ENCODE peak calls at places on chromosomes 7 and 10, in five cellular contexts. V is A549, P is GM12878, A is HepG2, T is K562. R is an unnamed sample.

GRCh38 chr10:68406111-68406814 is 814 bp downstream of the RUFY2 start:
- DNase-seq in V (peak), P (no peak), A (peak), T (no peak), R (no peak)

GRCh38 chr10:35546824-35547225 is 58.3 kb upstream of the GJD4 start:
- DNase-seq in V (peak), P (no peak), A (peak), T (no peak), R (no peak)

GRCh38 chr10:11104772-11105675 is 87.4 kb downstream of the CELF2 start:
- DNase-seq in V (no peak), P (no peak), A (no peak), T (no peak), R (no peak)

GRCh38 chr7:129515381-129515780 is 13.1 kb downstream of the SMKR1 start:
- DNase-seq in V (no peak), P (no peak), A (no peak), T (no peak), R (no peak)

GRCh38 chr10:102643346-102644065 is 773 bp upstream of the TRIM8 start:
- DNase-seq in V (peak), P (no peak), A (peak), T (peak), R (peak)

GRCh38 chr10:43226441-43226840 is 40.4 kb downstream of the RASGEF1A start:
- DNase-seq in V (no peak), P (no peak), A (no peak), T (no peak), R (no peak)

GRCh38 chr7:115292381-115292780 is 370.5 kb downstream of the MDFIC start:
- DNase-seq in V (no peak), P (no peak), A (no peak), T (no peak), R (no peak)

GRCh38 chr7:28096713-28097112 is 83.9 kb downstream of the JAZF1 start:
- DNase-seq in V (peak), P (peak), A (peak), T (peak), R (no peak)

GRCh38 chr7:8221124-8221523 is 40.8 kb downstream of the ICA1 start:
- DNase-seq in V (no peak), P (no peak), A (no peak), T (no peak), R (no peak)

GRCh38 chr7:140358771-140359095 is 39.6 kb downstream of the SLC37A3 start:
- DNase-seq in V (no peak), P (no peak), A (no peak), T (no peak), R (no peak)

GRCh38 chr10:994836-995558 is 6.8 kb downstream of the GTPBP4 start:
- DNase-seq in V (no peak), P (no peak), A (no peak), T (no peak), R (no peak)

GRCh38 chr10:86693721-86694369 is 25.5 kb downstream of the LDB3 start:
- DNase-seq in V (peak), P (no peak), A (peak), T (peak), R (peak)
- TF ChIP-seq KDM1A in V (no peak), P (no peak), A (no peak), T (no peak), R (no peak)

GRCh38 chr7:44845476-44845875 is 2.4 kb downstream of the H2AZ2 start:
- DNase-seq in V (no peak), P (no peak), A (no peak), T (no peak), R (no peak)

GRCh38 chr7:44849277-44850210 is 1.7 kb upstream of the H2AZ2 start:
- DNase-seq in V (no peak), P (no peak), A (no peak), T (no peak), R (no peak)

GRCh38 chr7:44847920-44848634 is at the start of gene H2AZ2:
- DNase-seq in V (peak), P (peak), A (peak), T (peak), R (peak)

GRCh38 chr7:44846816-44847508 is 925 bp downstream of the H2AZ2 start:
- DNase-seq in V (no peak), P (no peak), A (no peak), T (no peak), R (no peak)

GRCh38 chr7:44847509-44847919 is 373 bp downstream of the H2AZ2 start:
- DNase-seq in V (peak), P (peak), A (peak), T (peak), R (peak)
- TF ChIP-seq KDM1A in V (no peak), P (no peak), A (no peak), T (peak), R (no peak)

DNA sequence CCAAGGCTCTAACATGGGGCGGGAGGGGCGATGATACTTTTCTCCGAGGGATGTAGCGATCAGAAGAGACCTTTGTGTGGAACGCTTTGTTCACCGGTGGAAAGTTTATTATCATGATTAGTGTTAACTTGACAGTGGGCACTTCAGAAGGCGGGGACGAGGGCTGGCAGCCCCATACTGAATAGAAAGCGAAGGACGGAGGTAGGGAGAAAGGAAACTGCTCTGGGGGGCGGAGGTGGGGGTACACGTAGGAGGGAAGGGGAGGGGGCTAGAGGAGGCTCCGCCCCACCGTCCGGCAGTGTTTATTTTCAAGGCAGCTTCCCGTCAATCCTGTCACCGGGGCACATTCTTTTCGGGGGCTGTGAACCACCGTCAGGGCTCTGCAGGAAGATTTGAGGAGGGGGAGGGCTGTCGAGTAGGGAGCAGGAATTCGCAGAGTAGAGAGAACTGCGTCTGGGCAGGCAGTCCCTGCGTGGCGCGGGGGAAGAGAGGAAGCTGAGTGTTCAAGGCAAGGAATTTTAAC is 9.4 kb upstream of the NKX2-3 start:
- DNase-seq in V (no peak), P (no peak), A (no peak), T (no peak), R (peak)
- TF ChIP-seq KDM1A in V (no peak), P (no peak), A (no peak), T (no peak), R (no peak)

DNA sequence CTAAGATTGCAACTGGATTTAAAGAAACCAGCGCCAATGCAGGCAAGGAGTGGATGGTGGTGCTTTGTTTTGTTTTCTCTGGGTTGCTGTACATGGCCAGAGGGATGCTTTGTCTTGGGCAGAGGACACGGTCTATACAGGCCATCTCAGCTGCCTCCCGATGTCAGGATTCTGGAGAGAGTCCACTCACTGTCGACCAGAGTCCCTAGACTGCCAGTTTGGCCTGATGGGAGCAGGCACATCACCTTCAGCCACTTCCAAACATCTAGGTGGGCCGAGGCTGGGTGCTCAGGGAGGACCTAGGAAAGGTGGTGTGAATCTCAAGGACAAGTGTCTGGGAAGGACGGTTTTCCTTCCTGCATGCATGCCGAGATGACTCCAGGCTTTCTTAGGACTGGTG is 152.1 kb downstream of the BUB3 start:
- DNase-seq in V (no peak), P (no peak), A (no peak), T (no peak), R (no peak)
- TF ChIP-seq KDM1A in V (no peak), P (no peak), A (no peak), T (no peak), R (no peak)

DNA sequence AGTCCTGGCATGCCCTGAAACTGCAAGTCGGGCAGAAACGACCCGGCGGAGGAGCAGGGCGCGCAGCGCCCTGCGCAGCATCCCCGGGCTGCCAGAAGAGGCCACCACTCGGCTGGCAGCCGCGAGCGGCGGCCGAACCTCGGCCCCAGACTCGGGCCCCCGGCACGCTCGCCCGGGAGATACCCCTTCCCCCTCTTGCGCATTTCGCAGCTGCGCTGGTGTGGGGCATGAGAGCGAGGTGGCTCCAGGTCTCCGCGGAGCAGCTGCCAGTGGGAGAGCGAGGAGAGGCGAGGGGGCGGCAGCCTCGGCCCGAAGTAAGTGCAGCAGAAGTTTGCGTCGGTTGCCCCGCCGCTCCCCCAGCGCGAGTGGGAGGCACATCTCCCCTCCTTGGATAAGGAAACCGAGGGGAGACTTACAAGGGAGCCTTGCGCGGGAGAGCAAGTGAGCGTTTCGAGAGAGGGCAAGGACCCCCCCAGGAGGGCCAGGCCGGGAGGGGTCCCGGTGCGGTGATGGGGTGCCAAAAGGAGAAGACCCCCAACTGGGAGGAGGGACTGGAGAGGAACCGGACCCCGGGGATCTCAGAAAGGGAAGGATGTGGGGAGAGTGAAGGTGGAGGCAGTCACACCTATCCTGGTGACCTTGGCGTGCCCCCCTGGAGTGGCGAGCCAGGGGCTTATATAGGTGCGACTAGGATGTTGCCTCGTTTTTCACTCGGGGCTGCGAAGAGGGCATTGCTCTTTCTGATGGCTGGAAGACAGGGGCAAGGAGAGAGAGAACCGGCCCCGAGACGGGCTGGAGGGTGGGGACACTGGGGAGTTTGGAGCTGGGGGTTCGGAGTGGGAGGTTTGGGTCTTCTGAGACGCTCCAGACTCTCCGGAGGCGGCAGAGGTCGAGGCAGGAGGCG is 256.3 kb downstream of the OTUD1 start:
- DNase-seq in V (no peak), P (no peak), A (no peak), T (no peak), R (peak)
- TF ChIP-seq KDM1A in V (no peak), P (no peak), A (no peak), T (no peak), R (no peak)

GRCh38 chr10:100025528-100026070 is 15.9 kb upstream of the DNMBP start:
- DNase-seq in V (no peak), P (no peak), A (no peak), T (no peak), R (no peak)
- TF ChIP-seq KDM1A in V (no peak), P (no peak), A (no peak), T (no peak), R (no peak)

DNA sequence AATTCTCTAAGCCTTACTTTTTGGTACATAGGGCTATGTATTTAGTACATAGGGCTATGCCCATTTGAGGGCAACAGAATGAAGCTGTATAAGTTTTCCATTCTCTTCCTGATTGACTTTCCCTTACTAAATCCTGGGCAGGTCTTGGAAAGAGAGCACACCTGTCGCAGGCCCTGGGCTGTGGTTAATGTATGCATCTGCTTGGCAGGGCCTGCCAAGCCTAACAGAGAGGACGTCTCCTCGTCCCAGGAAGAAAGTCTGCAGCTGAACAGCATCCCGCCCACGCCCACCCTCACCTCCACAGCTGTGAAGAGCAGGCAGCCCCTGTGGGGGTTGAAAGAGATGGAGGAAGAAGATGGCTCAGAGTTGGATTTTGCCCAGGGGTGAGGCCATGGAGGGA is 8.9 kb upstream of the PVRIG start:
- DNase-seq in V (no peak), P (no peak), A (no peak), T (no peak), R (no peak)
- TF ChIP-seq KDM1A in V (no peak), P (no peak), A (no peak), T (no peak), R (no peak)